ENCODE peak calls at places on chromosomes 3 and 15, in five cellular contexts. One of them, this sample, is unnamed.

GRCh38 chr3:44893097-44893496 is 18.7 kb downstream of the TGM4 start:
- DNase-seq in Peyer's patch: no peak
- DNase-seq in spleen: no peak
- DNase-seq in fibroblast of pulmonary artery: peak; percentile 69
- DNase-seq in HL-60: no peak
- DNase-seq in this sample: peak; percentile 56

GRCh38 chr3:172629470-172629869 is 81.4 kb downstream of the NCEH1 start:
- DNase-seq in spleen: no peak
- DNase-seq in HL-60: no peak
- DNase-seq in Peyer's patch: no peak
- DNase-seq in fibroblast of pulmonary artery: peak; percentile 39
- DNase-seq in this sample: peak; percentile 29

GRCh38 chr3:44772099-44772442 is 10.5 kb downstream of the KIF15 start:
- DNase-seq in HL-60: peak; percentile 16
- DNase-seq in spleen: no peak
- DNase-seq in Peyer's patch: no peak
- DNase-seq in fibroblast of pulmonary artery: no peak
- DNase-seq in this sample: no peak

GRCh38 chr15:33722005-33722672 is 246.2 kb upstream of the CHRM5 start:
- DNase-seq in fibroblast of pulmonary artery: peak; percentile 66
- DNase-seq in Peyer's patch: no peak
- DNase-seq in spleen: no peak
- DNase-seq in HL-60: peak; percentile 6
- DNase-seq in this sample: peak; percentile 33

GRCh38 chr3:18295171-18295920 is 129.8 kb downstream of the SATB1 start:
- DNase-seq in spleen: no peak
- DNase-seq in Peyer's patch: peak; percentile 18
- DNase-seq in fibroblast of pulmonary artery: peak; percentile 57
- DNase-seq in HL-60: peak; percentile 4
- DNase-seq in this sample: peak; percentile 55

GRCh38 chr3:115518100-115518852 is 105.0 kb upstream of the GAP43 start:
- DNase-seq in spleen: no peak
- DNase-seq in HL-60: no peak
- DNase-seq in Peyer's patch: no peak
- DNase-seq in fibroblast of pulmonary artery: peak; percentile 82
- DNase-seq in this sample: peak; percentile 75

GRCh38 chr3:111616417-111617105 is 21.4 kb upstream of the ZBED2 start:
- DNase-seq in spleen: peak; percentile 81
- DNase-seq in fibroblast of pulmonary artery: no peak
- DNase-seq in Peyer's patch: peak; percentile 56
- DNase-seq in HL-60: no peak
- DNase-seq in this sample: no peak

GRCh38 chr15:59099162-59099685 is 5.7 kb upstream of the CCNB2 start:
- DNase-seq in Peyer's patch: no peak
- DNase-seq in fibroblast of pulmonary artery: no peak
- DNase-seq in spleen: no peak
- DNase-seq in HL-60: no peak
- DNase-seq in this sample: no peak

GRCh38 chr15:58313304-58313703 is 118.5 kb upstream of the LIPC start:
- DNase-seq in spleen: no peak
- DNase-seq in HL-60: no peak
- DNase-seq in Peyer's patch: no peak
- DNase-seq in fibroblast of pulmonary artery: no peak
- DNase-seq in this sample: no peak

GRCh38 chr3:126181398-126181725 is 976 bp upstream of the ALDH1L1 start:
- DNase-seq in HL-60: no peak
- DNase-seq in spleen: no peak
- DNase-seq in fibroblast of pulmonary artery: no peak
- DNase-seq in Peyer's patch: no peak
- DNase-seq in this sample: no peak

GRCh38 chr15:51129513-51130197 is 34.9 kb upstream of the TNFAIP8L3 start:
- DNase-seq in fibroblast of pulmonary artery: no peak
- DNase-seq in Peyer's patch: no peak
- DNase-seq in spleen: no peak
- DNase-seq in HL-60: no peak
- DNase-seq in this sample: no peak

GRCh38 chr15:87401986-87402385 is 854.6 kb downstream of the NTRK3 start:
- DNase-seq in Peyer's patch: no peak
- DNase-seq in HL-60: no peak
- DNase-seq in fibroblast of pulmonary artery: no peak
- DNase-seq in spleen: no peak
- DNase-seq in this sample: no peak

GRCh38 chr15:35757323-35757722 is 211.4 kb upstream of the DPH6 start:
- DNase-seq in spleen: no peak
- DNase-seq in HL-60: no peak
- DNase-seq in fibroblast of pulmonary artery: no peak
- DNase-seq in Peyer's patch: no peak
- DNase-seq in this sample: no peak

GRCh38 chr3:107663266-107663665 is 140.5 kb downstream of the BBX start:
- DNase-seq in fibroblast of pulmonary artery: no peak
- DNase-seq in spleen: no peak
- DNase-seq in Peyer's patch: no peak
- DNase-seq in HL-60: no peak
- DNase-seq in this sample: peak; percentile 54

GRCh38 chr3:49279376-49279775 is 2.3 kb upstream of the C3orf62 start:
- DNase-seq in fibroblast of pulmonary artery: peak; percentile 58
- DNase-seq in HL-60: no peak
- DNase-seq in spleen: no peak
- DNase-seq in Peyer's patch: no peak
- DNase-seq in this sample: peak; percentile 62

GRCh38 chr3:63353383-63353782 is 75.3 kb downstream of the SYNPR start:
- DNase-seq in spleen: no peak
- DNase-seq in HL-60: no peak
- DNase-seq in Peyer's patch: no peak
- DNase-seq in fibroblast of pulmonary artery: peak; percentile 23
- DNase-seq in this sample: no peak

GRCh38 chr15:40006646-40007045 is 32.3 kb downstream of the SRP14 start:
- DNase-seq in Peyer's patch: no peak
- DNase-seq in spleen: no peak
- DNase-seq in HL-60: no peak
- DNase-seq in fibroblast of pulmonary artery: peak; percentile 34
- DNase-seq in this sample: peak; percentile 77

GRCh38 chr15:44710236-44711088 is 661 bp downstream of the PATL2 start:
- DNase-seq in Peyer's patch: peak; percentile 87
- DNase-seq in fibroblast of pulmonary artery: peak; percentile 41
- DNase-seq in spleen: peak; percentile 88
- DNase-seq in HL-60: peak; percentile 80
- DNase-seq in this sample: peak; percentile 45

GRCh38 chr3:76470285-76470684 is 569.6 kb upstream of the ROBO2 start:
- DNase-seq in spleen: no peak
- DNase-seq in Peyer's patch: no peak
- DNase-seq in HL-60: no peak
- DNase-seq in fibroblast of pulmonary artery: peak; percentile 26
- DNase-seq in this sample: no peak

GRCh38 chr3:172203522-172204258 is 164.3 kb downstream of the FNDC3B start:
- DNase-seq in HL-60: no peak
- DNase-seq in fibroblast of pulmonary artery: no peak
- DNase-seq in spleen: no peak
- DNase-seq in Peyer's patch: no peak
- DNase-seq in this sample: peak; percentile 38

GRCh38 chr3:105369501-105370371 is 3.0 kb downstream of the ALCAM start:
- DNase-seq in Peyer's patch: peak; percentile 72
- DNase-seq in fibroblast of pulmonary artery: peak; percentile 84
- DNase-seq in spleen: peak; percentile 89
- DNase-seq in HL-60: peak; percentile 47
- DNase-seq in this sample: peak; percentile 85

GRCh38 chr3:32349184-32349583 is 42.5 kb upstream of the CMTM7 start:
- DNase-seq in HL-60: no peak
- DNase-seq in Peyer's patch: no peak
- DNase-seq in fibroblast of pulmonary artery: no peak
- DNase-seq in spleen: no peak
- DNase-seq in this sample: no peak

GRCh38 chr3:160675566-160676124 is 1.3 kb upstream of the ARL14 start:
- DNase-seq in HL-60: no peak
- DNase-seq in Peyer's patch: no peak
- DNase-seq in fibroblast of pulmonary artery: no peak
- DNase-seq in spleen: no peak
- DNase-seq in this sample: no peak

GRCh38 chr15:90914240-90915080 is 11.4 kb downstream of the MAN2A2 start:
- DNase-seq in spleen: peak; percentile 78
- DNase-seq in fibroblast of pulmonary artery: no peak
- DNase-seq in HL-60: peak; percentile 79
- DNase-seq in Peyer's patch: no peak
- DNase-seq in this sample: no peak

GRCh38 chr3:112304611-112305010 is 10.6 kb upstream of the SLC9C1 start:
- DNase-seq in Peyer's patch: no peak
- DNase-seq in spleen: no peak
- DNase-seq in HL-60: no peak
- DNase-seq in fibroblast of pulmonary artery: peak; percentile 26
- DNase-seq in this sample: peak; percentile 29

GRCh38 chr3:2810723-2811122 is 299.5 kb downstream of the IL5RA start:
- DNase-seq in Peyer's patch: no peak
- DNase-seq in HL-60: no peak
- DNase-seq in fibroblast of pulmonary artery: no peak
- DNase-seq in spleen: no peak
- DNase-seq in this sample: no peak

GRCh38 chr3:196633658-196634151 is 5.8 kb upstream of the NRROS start:
- DNase-seq in fibroblast of pulmonary artery: no peak
- DNase-seq in Peyer's patch: no peak
- DNase-seq in HL-60: no peak
- DNase-seq in spleen: peak; percentile 78
- DNase-seq in this sample: no peak

GRCh38 chr3:196634851-196635250 is 4.6 kb upstream of the NRROS start:
- DNase-seq in Peyer's patch: no peak
- DNase-seq in spleen: peak; percentile 75
- DNase-seq in HL-60: no peak
- DNase-seq in fibroblast of pulmonary artery: no peak
- DNase-seq in this sample: no peak

GRCh38 chr3:196631655-196632032 is 7.8 kb upstream of the NRROS start:
- DNase-seq in fibroblast of pulmonary artery: no peak
- DNase-seq in Peyer's patch: no peak
- DNase-seq in spleen: no peak
- DNase-seq in HL-60: no peak
- DNase-seq in this sample: no peak

GRCh38 chr3:196634224-196634623 is 5.3 kb upstream of the NRROS start:
- DNase-seq in HL-60: no peak
- DNase-seq in spleen: no peak
- DNase-seq in Peyer's patch: peak; percentile 61
- DNase-seq in fibroblast of pulmonary artery: no peak
- DNase-seq in this sample: no peak

DNA sequence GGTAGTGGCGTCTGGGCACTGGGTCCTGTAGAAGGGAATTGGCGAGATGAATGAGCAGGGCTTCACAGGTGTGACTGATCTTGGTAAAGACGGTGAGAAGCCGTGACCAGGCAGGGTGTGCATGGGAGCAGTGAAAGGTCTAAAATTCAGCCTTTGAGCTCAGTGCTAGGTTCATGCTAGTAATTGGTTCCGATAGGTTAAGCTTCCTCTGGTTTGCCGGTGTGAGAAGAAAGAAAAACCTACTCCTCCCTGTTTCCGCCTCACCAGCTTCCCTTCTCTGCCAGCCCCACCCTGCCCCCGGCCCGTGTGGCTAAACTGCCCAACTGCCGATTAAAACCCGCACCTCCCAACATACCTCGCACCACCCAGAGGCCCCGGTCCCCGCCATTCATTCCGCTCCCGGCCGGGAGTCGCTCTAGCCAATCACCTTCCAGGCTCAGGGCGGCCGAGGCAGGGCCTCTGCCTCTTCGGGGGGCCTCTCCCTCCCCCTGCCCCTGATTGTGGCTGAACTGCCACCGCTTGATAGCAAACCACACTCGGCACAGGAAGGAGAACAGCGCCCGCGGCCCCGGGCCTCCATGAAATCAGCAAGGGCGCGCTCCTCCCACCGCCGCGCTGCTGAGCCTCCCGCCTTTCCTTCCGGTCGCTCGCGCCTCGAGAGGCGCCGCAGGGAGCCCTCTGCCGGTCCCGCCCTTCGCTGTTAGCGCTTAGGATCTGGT is 7.3 kb upstream of the NRROS start:
- DNase-seq in HL-60: peak; percentile 96
- DNase-seq in Peyer's patch: peak; percentile 89
- DNase-seq in spleen: peak; percentile 97
- DNase-seq in fibroblast of pulmonary artery: peak; percentile 67
- DNase-seq in this sample: peak; percentile 76
- TF ChIP-seq CTCF in HL-60: no peak
- TF ChIP-seq CTCF in Peyer's patch: no peak
- TF ChIP-seq CTCF in spleen: no peak
- TF ChIP-seq CTCF in fibroblast of pulmonary artery: peak; percentile 14
- TF ChIP-seq CTCF in this sample: peak; percentile 24

GRCh38 chr3:36991923-36992805 is 767 bp downstream of the EPM2AIP1 start:
- DNase-seq in Peyer's patch: no peak
- DNase-seq in spleen: no peak
- DNase-seq in fibroblast of pulmonary artery: peak; percentile 51
- DNase-seq in HL-60: peak; percentile 32
- DNase-seq in this sample: peak; percentile 52

GRCh38 chr3:36988336-36988735 is 4.6 kb downstream of the EPM2AIP1 start:
- DNase-seq in fibroblast of pulmonary artery: no peak
- DNase-seq in spleen: no peak
- DNase-seq in HL-60: no peak
- DNase-seq in Peyer's patch: no peak
- DNase-seq in this sample: no peak

GRCh38 chr3:36991147-36991546 is 1.8 kb downstream of the EPM2AIP1 start:
- DNase-seq in Peyer's patch: no peak
- DNase-seq in fibroblast of pulmonary artery: no peak
- DNase-seq in spleen: no peak
- DNase-seq in HL-60: no peak
- DNase-seq in this sample: no peak

GRCh38 chr3:36989568-36989967 is 3.4 kb downstream of the EPM2AIP1 start:
- DNase-seq in Peyer's patch: no peak
- DNase-seq in spleen: no peak
- DNase-seq in HL-60: no peak
- DNase-seq in fibroblast of pulmonary artery: no peak
- DNase-seq in this sample: no peak

GRCh38 chr3:36989000-36989399 is 3.9 kb downstream of the EPM2AIP1 start:
- DNase-seq in HL-60: peak; percentile 30
- DNase-seq in fibroblast of pulmonary artery: no peak
- DNase-seq in spleen: no peak
- DNase-seq in Peyer's patch: no peak
- DNase-seq in this sample: no peak
- H3K4me3 ChIP-seq in HL-60: peak overlapping the region; percentile 25
- H3K4me3 ChIP-seq in fibroblast of pulmonary artery: peak overlapping the region; percentile 90
- H3K4me3 ChIP-seq in spleen: peak overlapping the region; percentile 13
- H3K4me3 ChIP-seq in Peyer's patch: no peak overlapping the region
- H3K4me3 ChIP-seq in this sample: no peak overlapping the region

DNA sequence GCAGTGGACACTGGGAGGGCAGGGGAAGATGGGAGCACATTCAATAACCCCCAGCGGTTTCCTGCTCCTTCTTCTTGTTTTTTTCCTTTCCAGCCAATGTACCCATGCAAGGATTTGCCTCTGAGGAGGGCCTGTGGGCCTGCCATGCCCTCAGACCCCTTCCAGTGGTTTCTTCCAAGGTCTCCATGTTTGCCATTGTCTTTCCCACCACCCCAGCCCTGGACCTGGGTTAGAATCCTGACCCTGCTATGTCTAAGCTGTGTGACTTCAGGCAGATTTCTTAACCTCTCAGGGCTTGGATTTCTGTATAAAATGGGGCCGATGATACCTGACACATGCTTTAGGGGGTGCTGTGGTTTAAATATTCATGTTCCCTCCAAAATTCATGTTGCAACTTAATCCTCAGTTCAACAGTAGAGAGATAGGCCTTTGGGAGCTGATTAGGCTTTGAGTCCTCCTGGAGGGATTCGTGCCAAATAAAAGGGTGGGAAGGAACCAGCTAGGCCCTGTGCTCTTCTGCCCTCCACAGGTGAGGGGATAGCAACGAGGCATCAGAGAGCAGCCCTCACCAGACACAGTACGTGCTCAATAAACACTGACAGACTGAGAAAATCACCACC is 46.3 kb upstream of the FLNB start:
- DNase-seq in spleen: no peak
- DNase-seq in Peyer's patch: no peak
- DNase-seq in HL-60: no peak
- DNase-seq in fibroblast of pulmonary artery: peak; percentile 73
- DNase-seq in this sample: peak; percentile 77
- TF ChIP-seq CTCF in spleen: no peak
- TF ChIP-seq CTCF in Peyer's patch: no peak
- TF ChIP-seq CTCF in HL-60: peak; percentile 22
- TF ChIP-seq CTCF in fibroblast of pulmonary artery: peak; percentile 57
- TF ChIP-seq CTCF in this sample: peak; percentile 54

GRCh38 chr3:70943886-70944285 is 631.4 kb upstream of the MDFIC2 start:
- DNase-seq in fibroblast of pulmonary artery: no peak
- DNase-seq in spleen: no peak
- DNase-seq in Peyer's patch: no peak
- DNase-seq in HL-60: no peak
- DNase-seq in this sample: no peak
- H3K4me3 ChIP-seq in fibroblast of pulmonary artery: no peak overlapping the region
- H3K4me3 ChIP-seq in spleen: no peak overlapping the region
- H3K4me3 ChIP-seq in Peyer's patch: no peak overlapping the region
- H3K4me3 ChIP-seq in HL-60: no peak overlapping the region
- H3K4me3 ChIP-seq in this sample: no peak overlapping the region